ENCODE peak calls at places on chromosome 18, in eight cellular contexts. R, O, Q, V, L, B, C and D are unnamed samples.

GRCh38 chr18:31275722-31276463 is 42.1 kb upstream of the DSG1 start:
- DNase-seq in Q (no peak), L (no peak), R (no peak), B (no peak), C (peak; percentile 78), V (no peak), O (no peak), D (no peak)

GRCh38 chr18:24427484-24427883 is 1.0 kb downstream of the IMPACT start:
- DNase-seq in R (no peak), C (peak; percentile 60), Q (peak; percentile 7), O (peak; percentile 13), L (no peak), V (no peak), B (no peak), D (no peak)

GRCh38 chr18:811192-812122 is 585 bp downstream of the YES1 start:
- DNase-seq in Q (peak; percentile 29), C (no peak), V (peak; percentile 76), R (peak; percentile 73), O (peak; percentile 67), L (no peak), B (no peak), D (peak; percentile 73)

GRCh38 chr18:74534981-74535649 is 815 bp downstream of the CNDP1 start:
- DNase-seq in C (no peak), R (no peak), V (no peak), L (no peak), O (no peak), B (no peak), Q (no peak), D (no peak)

GRCh38 chr18:68942230-68942629 is 144.3 kb downstream of the CCDC102B start:
- DNase-seq in L (no peak), R (no peak), Q (no peak), V (no peak), B (no peak), C (no peak), O (no peak), D (no peak)

GRCh38 chr18:30870466-30870865 is 172.1 kb downstream of the DSC3 start:
- DNase-seq in Q (no peak), R (no peak), L (no peak), V (no peak), C (no peak), B (no peak), O (no peak), D (no peak)

GRCh38 chr18:55485666-55486065 is 102.3 kb downstream of the TCF4 start:
- DNase-seq in C (no peak), O (no peak), B (no peak), L (no peak), Q (no peak), V (no peak), R (no peak), D (no peak)

GRCh38 chr18:8609711-8610441 is 639 bp downstream of the RAB12 start:
- DNase-seq in R (peak; percentile 71), L (peak; percentile 11), B (no peak), V (peak; percentile 52), O (peak; percentile 40), C (peak; percentile 66), Q (peak; percentile 23), D (peak; percentile 57)

GRCh38 chr18:5515007-5515744 is 28.6 kb downstream of the EPB41L3 start:
- DNase-seq in B (no peak), C (no peak), O (no peak), Q (no peak), L (no peak), V (no peak), R (no peak), D (no peak)

GRCh38 chr18:52348209-52348608 is 8.2 kb downstream of the DCC start:
- DNase-seq in C (peak; percentile 59), Q (no peak), O (peak; percentile 46), R (no peak), L (peak; percentile 14), V (no peak), B (no peak), D (no peak)

GRCh38 chr18:13022644-13023043 is 31.5 kb downstream of the CEP192 start:
- DNase-seq in L (no peak), O (no peak), C (no peak), Q (no peak), R (no peak), V (no peak), B (no peak), D (no peak)
- H3K36me3 ChIP-seq in L (peaks cover 8% of the 10 kb centered on the region), O (peaks cover 35% of the 10 kb centered on the region), C (peaks cover 83% of the 10 kb centered on the region), Q (no peaks in the 10 kb centered on the region), R (peaks cover 13% of the 10 kb centered on the region), V (no peaks in the 10 kb centered on the region), B (peaks cover 18% of the 10 kb centered on the region), D (peaks cover 70% of the 10 kb centered on the region)

GRCh38 chr18:45835057-45835634 is 9.7 kb downstream of the SIGLEC15 start:
- DNase-seq in B (no peak), C (no peak), Q (no peak), O (no peak), R (no peak), L (no peak), V (no peak), D (no peak)
- H3K27me3 ChIP-seq in B (no peaks in the 10 kb centered on the region), C (no peaks in the 10 kb centered on the region), Q (peaks cover 6% of the 10 kb centered on the region), O (peaks cover 49% of the 10 kb centered on the region), R (peaks cover 73% of the 10 kb centered on the region), L (peaks cover 45% of the 10 kb centered on the region), V (no peaks in the 10 kb centered on the region), D (peaks cover 32% of the 10 kb centered on the region)

GRCh38 chr18:58980991-58981390 is 116.3 kb downstream of the ZNF532 start:
- DNase-seq in C (peak; percentile 16), L (no peak), R (no peak), B (no peak), Q (no peak), O (no peak), V (no peak), D (no peak)

GRCh38 chr18:58979615-58980014 is 114.9 kb downstream of the ZNF532 start:
- DNase-seq in R (no peak), C (no peak), O (no peak), Q (no peak), V (no peak), B (no peak), L (no peak), D (no peak)

GRCh38 chr18:58977801-58978200 is 113.1 kb downstream of the ZNF532 start:
- DNase-seq in B (no peak), V (no peak), C (no peak), O (no peak), Q (no peak), R (no peak), L (no peak), D (no peak)

GRCh38 chr18:58977223-58977622 is 112.5 kb downstream of the ZNF532 start:
- DNase-seq in L (no peak), O (no peak), R (no peak), V (no peak), Q (no peak), B (no peak), C (no peak), D (no peak)

DNA sequence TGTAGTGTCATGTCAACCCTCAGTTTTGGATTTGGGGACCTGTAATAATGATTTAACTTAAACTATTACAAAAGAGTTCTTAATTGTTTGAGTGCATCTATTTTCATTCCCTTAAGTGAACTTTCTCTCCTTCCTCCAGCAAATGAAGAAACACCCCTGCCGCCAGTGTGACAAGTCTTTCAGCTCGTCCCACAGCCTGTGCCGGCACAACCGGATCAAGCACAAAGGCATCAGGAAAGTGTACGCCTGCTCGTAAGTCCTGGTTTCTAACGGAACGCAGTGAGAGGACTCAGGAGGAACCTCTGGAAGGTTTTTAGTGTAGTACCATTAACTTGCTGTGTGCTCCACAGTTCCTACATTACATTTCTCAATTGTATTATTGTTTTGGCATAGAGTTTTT is 114.2 kb downstream of the ZNF532 start:
- DNase-seq in B (no peak), O (no peak), L (no peak), C (no peak), R (no peak), V (no peak), Q (no peak), D (no peak)
- H3K36me3 ChIP-seq in B (no peaks in the 10 kb centered on the region), O (no peaks in the 10 kb centered on the region), L (peaks cover 16% of the 10 kb centered on the region), C (peaks cover 2% of the 10 kb centered on the region), R (peaks cover 4% of the 10 kb centered on the region), V (no peaks in the 10 kb centered on the region), Q (no peaks in the 10 kb centered on the region), D (peaks cover 51% of the 10 kb centered on the region)

DNA sequence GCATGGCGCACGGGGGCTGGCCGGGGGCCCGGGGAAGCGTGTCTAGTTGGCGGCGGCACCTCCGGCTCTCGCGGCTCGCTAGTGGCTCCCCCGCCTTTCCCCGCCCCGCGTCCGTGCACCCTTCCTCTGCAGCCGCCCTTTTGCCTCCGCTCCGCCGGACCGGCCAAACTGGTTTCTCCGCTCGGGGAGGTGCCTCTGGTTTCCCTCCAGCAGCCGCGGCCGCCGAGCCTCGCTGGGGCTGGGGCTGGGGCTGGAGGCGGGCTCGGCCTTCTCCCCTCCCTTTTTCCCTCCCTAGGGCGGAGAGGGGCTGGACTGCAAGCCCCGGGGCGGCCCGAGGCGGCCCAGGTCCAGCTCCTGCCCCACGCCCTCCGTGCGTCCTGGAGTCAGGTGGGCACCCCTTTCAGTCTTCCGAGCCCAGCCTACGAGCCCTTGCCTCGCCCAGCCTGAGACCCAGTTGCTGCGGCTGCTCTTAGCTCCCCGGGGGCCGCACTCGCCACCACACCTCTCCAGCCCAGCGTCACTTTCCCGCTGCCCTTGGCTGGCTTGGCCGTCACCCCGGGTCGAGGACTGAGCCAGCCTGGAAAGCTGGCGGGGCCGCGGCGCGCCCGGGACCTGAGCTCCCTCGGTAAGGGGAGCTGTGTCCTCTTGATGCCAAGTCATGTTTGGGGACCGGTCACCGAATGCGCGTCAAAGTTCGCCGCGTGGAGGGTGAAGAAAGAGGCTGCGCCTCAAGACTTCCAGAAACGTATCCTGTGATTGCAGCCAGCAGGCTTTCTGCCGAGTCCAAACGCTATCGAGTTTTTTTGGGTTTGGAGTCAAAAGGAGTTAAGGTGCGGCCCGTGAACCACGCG is at the start of gene ATP8B1:
- DNase-seq in O (peak; percentile 79), V (peak; percentile 60), B (no peak), R (peak; percentile 84), L (peak; percentile 15), C (no peak), Q (peak; percentile 98), D (peak; percentile 96)
- H3K27me3 ChIP-seq in O (peaks cover 93% of the 10 kb centered on the region), V (no peaks in the 10 kb centered on the region), B (no peaks in the 10 kb centered on the region), R (peaks cover 6% of the 10 kb centered on the region), L (peaks cover 36% of the 10 kb centered on the region), C (no peaks in the 10 kb centered on the region), Q (no peaks in the 10 kb centered on the region), D (peaks cover 15% of the 10 kb centered on the region)

DNA sequence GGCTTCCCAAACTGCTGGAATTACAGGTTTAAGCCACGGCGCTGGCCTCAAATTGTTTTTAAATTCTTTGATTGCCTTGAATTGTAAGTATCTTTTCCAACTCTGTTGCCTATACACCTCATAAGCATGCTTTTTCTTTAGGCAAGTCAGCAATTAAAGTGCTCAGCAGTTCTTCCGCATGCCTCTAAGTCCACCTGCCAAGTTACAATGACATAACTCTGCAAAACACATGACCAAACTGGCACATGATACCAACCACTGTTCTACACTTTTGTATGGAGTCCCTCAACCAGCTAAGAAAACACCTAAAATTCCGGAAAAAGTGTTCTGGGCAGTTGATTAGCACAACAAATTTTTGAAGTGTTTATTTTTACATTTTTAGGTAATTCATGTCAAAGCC is 5.1 kb downstream of the TXNL4A start:
- DNase-seq in Q (peak; percentile 31), C (no peak), O (no peak), R (no peak), V (no peak), B (no peak), L (no peak), D (no peak)
- H3K36me3 ChIP-seq in Q (no peaks in the 10 kb centered on the region), C (peaks cover 39% of the 10 kb centered on the region), O (no peaks in the 10 kb centered on the region), R (no peaks in the 10 kb centered on the region), V (no peaks in the 10 kb centered on the region), B (no peaks in the 10 kb centered on the region), L (peaks cover 4% of the 10 kb centered on the region), D (peaks cover 26% of the 10 kb centered on the region)